ENCODE peak calls at places on chromosome 19, in seven cellular contexts. H is BE2C; Y is IMR-90; W is cardiac fibroblast; P is activated CD8-positive, alpha-beta T cell treated with anti-CD3 and anti-CD28 coated beads for 36 hours; T is lung; Z is CD14-positive monocyte. S is an unnamed sample.

GRCh38 chr19:41993612-41994483 is at the start of gene ATP1A3:
- DNase-seq in H (peak), Z (no peak), Y (peak), W (peak), T (no peak), P (peak), S (peak)

GRCh38 chr19:46787331-46788100 is 878 bp downstream of the SLC1A5 start:
- DNase-seq in T (peak), Z (no peak), P (peak), H (peak), W (peak), Y (peak), S (peak)

GRCh38 chr19:33487901-33488817 is 33.4 kb downstream of the PEPD start:
- DNase-seq in W (no peak), P (no peak), T (no peak), Z (no peak), H (no peak), Y (no peak), S (no peak)

GRCh38 chr19:10839071-10840050 is 3.3 kb upstream of the TMED1 start:
- DNase-seq in T (no peak), Y (no peak), P (no peak), H (no peak), Z (no peak), W (no peak), S (no peak)

GRCh38 chr19:17842663-17843313 is 5.0 kb downstream of the JAK3 start:
- DNase-seq in P (no peak), T (no peak), Y (no peak), W (no peak), Z (no peak), H (no peak), S (peak)

GRCh38 chr19:48558018-48558684 is 6.2 kb downstream of the SULT2B1 start:
- DNase-seq in W (peak), P (no peak), H (no peak), Z (no peak), T (no peak), Y (peak), S (no peak)

GRCh38 chr19:35717665-35718344 is at the start of gene KMT2B:
- DNase-seq in T (no peak), H (no peak), Z (no peak), W (no peak), P (no peak), Y (no peak), S (peak)

GRCh38 chr19:49862411-49863253 is 4.7 kb downstream of the PNKP start:
- DNase-seq in Y (no peak), T (no peak), W (no peak), H (peak), Z (peak), P (no peak), S (no peak)

GRCh38 chr19:11125994-11126685 is 29.4 kb downstream of the SPC24 start:
- DNase-seq in P (peak), T (peak), H (peak), Z (peak), Y (peak), W (peak), S (peak)

GRCh38 chr19:33505823-33506222 is 15.8 kb downstream of the PEPD start:
- DNase-seq in T (no peak), W (no peak), Z (no peak), P (no peak), Y (no peak), H (no peak), S (no peak)

GRCh38 chr19:51614789-51615188 is 15.4 kb downstream of the SIGLEC5 start:
- DNase-seq in T (no peak), Z (no peak), H (no peak), P (no peak), Y (no peak), W (no peak), S (no peak)
- TF ChIP-seq CTCF in T (no peak), Z (no peak), H (no peak), P (no peak), Y (no peak), W (no peak), S (no peak)

DNA sequence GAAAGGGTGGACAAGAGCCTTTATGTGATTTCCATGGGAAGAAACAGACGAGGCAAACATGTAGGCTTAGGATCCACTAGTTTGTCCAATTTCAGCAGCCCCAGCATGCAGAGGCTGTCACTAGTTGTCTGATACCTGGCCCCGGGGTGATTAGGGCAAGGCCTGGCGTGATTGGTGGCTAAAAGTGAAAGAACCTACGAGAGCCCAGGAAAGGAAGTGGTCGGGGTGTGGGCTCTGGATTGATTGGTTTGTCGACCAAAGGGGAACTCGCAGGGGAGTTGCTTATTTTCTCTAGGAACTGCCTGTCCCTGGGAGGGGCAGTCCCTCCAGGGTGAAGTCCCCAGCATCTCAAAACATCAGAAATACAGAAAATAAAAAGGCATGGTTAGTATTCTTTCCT is 64.2 kb upstream of the UQCRFS1 start:
- DNase-seq in H (no peak), W (no peak), T (no peak), Z (no peak), P (peak), Y (no peak), S (peak)
- TF ChIP-seq CTCF in H (no peak), W (no peak), T (no peak), Z (no peak), P (no peak), Y (no peak), S (no peak)

GRCh38 chr19:31555634-31556215 is 206.5 kb upstream of the TSHZ3 start:
- DNase-seq in T (no peak), Y (no peak), H (no peak), Z (no peak), W (no peak), P (no peak), S (no peak)
- TF ChIP-seq CTCF in T (no peak), Y (no peak), H (no peak), Z (no peak), W (no peak), P (no peak), S (no peak)

DNA sequence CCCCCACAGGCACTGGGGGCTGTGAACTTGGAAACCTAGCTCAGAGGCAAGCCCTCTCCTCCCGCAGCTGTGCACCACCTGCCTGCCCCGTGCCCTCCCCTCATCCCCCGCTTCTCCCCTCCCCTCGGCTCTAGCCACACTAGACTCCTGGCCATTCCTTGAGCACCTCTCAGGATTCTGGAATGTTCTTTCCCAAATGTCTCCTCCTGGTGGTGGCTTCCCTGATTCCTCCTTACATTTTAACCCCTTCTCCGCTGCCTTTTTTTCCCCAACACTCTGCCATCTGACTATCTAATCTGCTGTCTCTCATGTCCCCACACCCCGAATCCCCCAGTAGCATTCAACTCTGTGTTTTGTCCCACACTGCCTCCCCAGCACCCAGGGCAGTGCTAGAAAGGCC is 6.7 kb downstream of the NANOS3 start:
- DNase-seq in W (no peak), H (no peak), T (no peak), Y (no peak), Z (no peak), P (no peak), S (no peak)
- TF ChIP-seq CTCF in W (no peak), H (peak), T (no peak), Y (peak), Z (no peak), P (no peak), S (no peak)

GRCh38 chr19:40662925-40663711 is 27.3 kb downstream of the NUMBL start:
- DNase-seq in P (peak), Z (peak), T (peak), H (peak), W (peak), Y (peak), S (peak)
- TF ChIP-seq CTCF in P (peak), Z (peak), T (peak), H (peak), W (no peak), Y (peak), S (no peak)

DNA sequence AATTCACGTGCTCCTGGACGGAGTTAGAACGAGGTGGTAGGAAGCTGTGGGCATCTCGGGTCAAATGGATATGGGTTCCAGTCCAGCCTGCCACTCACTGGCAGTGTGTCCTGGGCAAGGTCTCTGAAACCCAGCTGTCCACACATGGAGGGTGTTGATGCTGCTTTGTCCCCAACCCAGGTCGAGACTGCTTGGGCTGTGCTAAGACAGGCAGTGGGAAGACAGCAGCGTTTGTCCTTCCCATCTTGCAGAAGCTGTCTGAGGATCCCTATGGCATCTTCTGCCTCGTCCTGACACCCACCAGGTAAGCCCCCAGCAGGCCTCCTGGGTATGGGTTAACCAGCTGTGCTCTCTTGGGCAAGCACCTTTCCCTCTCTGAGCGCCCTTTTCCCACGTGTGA is 885 bp downstream of the DDX49 start:
- DNase-seq in W (no peak), P (no peak), Y (no peak), Z (no peak), T (no peak), H (no peak), S (no peak)
- TF ChIP-seq CTCF in W (no peak), P (no peak), Y (no peak), Z (no peak), T (no peak), H (no peak), S (no peak)

DNA sequence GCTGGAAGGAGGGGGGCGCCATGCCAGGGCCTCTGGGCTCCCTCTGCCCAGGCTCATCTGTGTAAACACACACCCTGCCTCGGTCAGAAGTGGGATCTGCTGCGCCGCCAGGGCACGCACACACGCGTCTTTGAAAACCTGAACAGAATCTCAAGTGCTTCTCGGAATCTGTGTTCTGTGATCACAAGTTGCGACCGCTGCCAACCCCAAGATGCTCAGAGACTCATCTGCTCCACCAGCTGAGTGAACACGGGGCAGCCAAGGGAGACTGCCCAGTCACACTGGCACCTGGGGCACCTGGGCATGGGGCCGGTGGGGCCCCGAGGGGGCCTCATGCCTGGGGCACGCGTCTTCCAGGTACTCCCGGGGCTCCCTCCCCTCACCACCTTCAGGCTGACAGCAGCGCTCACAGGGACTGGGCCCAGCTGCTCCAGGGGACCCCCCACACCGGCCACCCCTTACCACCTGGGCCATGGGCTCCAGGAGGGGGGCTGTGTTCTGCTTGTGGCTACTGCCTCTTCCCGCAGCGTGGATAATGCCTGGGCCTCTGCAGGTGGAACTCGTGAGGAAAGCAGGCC is 59.0 kb downstream of the KLF2 start:
- DNase-seq in Z (no peak), Y (no peak), H (no peak), T (no peak), W (no peak), P (no peak), S (no peak)
- TF ChIP-seq CTCF in Z (peak), Y (no peak), H (no peak), T (no peak), W (no peak), P (no peak), S (no peak)

DNA sequence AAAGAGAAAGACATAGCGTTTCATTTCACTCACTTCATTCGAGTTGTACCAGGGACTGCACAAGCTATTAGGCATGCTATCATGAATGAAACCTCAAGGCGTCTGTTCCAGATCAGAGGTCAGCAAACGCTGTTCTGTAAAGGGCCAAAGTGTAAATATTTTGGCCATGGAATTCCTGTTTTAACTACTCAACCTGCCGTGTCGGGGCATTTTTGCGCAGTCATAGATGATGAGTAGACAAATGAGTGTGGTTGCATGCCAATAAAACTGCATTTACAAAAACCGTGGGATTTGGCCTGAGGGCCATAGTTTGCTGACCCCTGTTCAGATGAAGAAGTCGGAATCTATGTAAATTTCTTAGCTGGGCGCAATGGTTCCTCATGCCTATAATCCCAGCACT is 6.5 kb downstream of the INSR start:
- DNase-seq in Z (no peak), W (no peak), P (no peak), Y (no peak), T (no peak), H (no peak), S (no peak)
- TF ChIP-seq CTCF in Z (no peak), W (no peak), P (no peak), Y (no peak), T (no peak), H (no peak), S (no peak)